ENCODE peak calls at places on chromosomes 3 and 15, in seven cellular contexts. J is A549, R is GM12878, Q is NB4, D is ovary, M is stomach, G is uterus. U is an unnamed sample.

GRCh38 chr15:72116680-72117447 is 1.1 kb downstream of the MYO9A start:
- DNase-seq in Q (peak; percentile 48), M (no peak), D (peak; percentile 47), J (peak; percentile 28), G (peak; percentile 46), R (no peak), U (peak; percentile 53)

GRCh38 chr15:95302809-95303208 is 1027.7 kb upstream of the NR2F2 start:
- DNase-seq in D (no peak), M (no peak), J (no peak), Q (no peak), G (no peak), R (no peak), U (no peak)

GRCh38 chr3:11477286-11477935 is 166.3 kb downstream of the VGLL4 start:
- DNase-seq in M (no peak), R (no peak), G (peak; percentile 56), Q (no peak), D (peak; percentile 45), J (no peak), U (no peak)

GRCh38 chr3:11719406-11720219 is 75.9 kb upstream of the VGLL4 start:
- DNase-seq in J (peak; percentile 89), Q (peak; percentile 47), D (peak; percentile 70), M (peak; percentile 95), G (peak; percentile 65), R (no peak), U (peak; percentile 96)

GRCh38 chr3:111796566-111796965 is 62.5 kb upstream of the PHLDB2 start:
- DNase-seq in M (no peak), Q (no peak), R (no peak), D (no peak), J (no peak), G (no peak), U (no peak)

GRCh38 chr3:127417709-127418559 is 130.1 kb upstream of the PRR20G start:
- DNase-seq in Q (no peak), R (no peak), M (no peak), D (no peak), G (no peak), J (no peak), U (peak; percentile 46)

GRCh38 chr15:69881760-69882159 is 216.0 kb downstream of the TLE3 start:
- DNase-seq in R (peak; percentile 27), M (no peak), G (no peak), J (no peak), Q (peak; percentile 18), D (no peak), U (no peak)

GRCh38 chr3:45939341-45939771 is 3.9 kb upstream of the CXCR6 start:
- DNase-seq in J (no peak), M (no peak), Q (peak; percentile 22), D (no peak), R (no peak), G (no peak), U (no peak)

GRCh38 chr3:2036096-2036495 is 62.6 kb upstream of the CNTN4 start:
- DNase-seq in D (no peak), M (no peak), R (no peak), G (no peak), J (no peak), Q (peak; percentile 1), U (no peak)

GRCh38 chr3:84008623-84009022 is 950.2 kb upstream of the CADM2 start:
- DNase-seq in R (no peak), M (no peak), D (no peak), J (no peak), G (no peak), Q (no peak), U (no peak)

GRCh38 chr3:137767146-137768020 is 3.3 kb downstream of the SOX14 start:
- DNase-seq in M (no peak), J (no peak), Q (no peak), G (no peak), R (no peak), D (no peak), U (no peak)

GRCh38 chr3:52458770-52459540 is 3.6 kb downstream of the NISCH start:
- DNase-seq in G (no peak), M (no peak), R (peak; percentile 27), J (no peak), Q (no peak), D (no peak), U (no peak)

GRCh38 chr3:32778389-32778788 is 39.4 kb upstream of the TRIM71 start:
- DNase-seq in G (no peak), D (no peak), Q (peak; percentile 57), M (no peak), R (no peak), J (no peak), U (no peak)

GRCh38 chr3:4466783-4467521 is at the start of gene SUMF1:
- DNase-seq in D (peak; percentile 76), R (no peak), G (peak; percentile 73), M (peak; percentile 83), Q (peak; percentile 85), J (peak; percentile 90), U (peak; percentile 73)
- TF ChIP-seq POLR2A in D (peak; percentile 23), R (peak; percentile 98), G (peak; percentile 13), M (no peak), Q (peak; percentile 73), J (peak; percentile 88), U (no peak)

DNA sequence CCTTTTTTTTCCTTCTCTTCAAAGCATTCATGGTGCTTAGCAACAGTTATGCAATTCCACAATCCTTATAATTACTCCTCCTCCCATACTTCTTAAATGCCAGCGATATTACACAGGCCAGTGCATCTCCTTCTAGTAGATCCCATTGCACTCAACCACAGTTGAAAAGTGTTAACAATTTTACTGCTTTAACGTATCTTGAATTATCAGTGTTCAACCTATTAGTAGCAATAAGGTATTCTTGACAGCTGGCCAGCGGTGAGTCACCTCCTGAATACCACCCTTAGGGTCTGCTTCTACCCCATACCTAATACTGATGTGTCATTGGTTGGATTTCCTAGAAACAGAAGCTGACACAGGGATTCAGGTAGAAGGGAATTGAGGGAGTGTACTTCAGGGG is 24.0 kb upstream of the TEX9 start:
- DNase-seq in G (no peak), D (no peak), Q (no peak), M (no peak), R (no peak), J (no peak), U (no peak)
- TF ChIP-seq POLR2A in G (no peak), D (no peak), Q (no peak), M (no peak), R (no peak), J (no peak), U (no peak)

DNA sequence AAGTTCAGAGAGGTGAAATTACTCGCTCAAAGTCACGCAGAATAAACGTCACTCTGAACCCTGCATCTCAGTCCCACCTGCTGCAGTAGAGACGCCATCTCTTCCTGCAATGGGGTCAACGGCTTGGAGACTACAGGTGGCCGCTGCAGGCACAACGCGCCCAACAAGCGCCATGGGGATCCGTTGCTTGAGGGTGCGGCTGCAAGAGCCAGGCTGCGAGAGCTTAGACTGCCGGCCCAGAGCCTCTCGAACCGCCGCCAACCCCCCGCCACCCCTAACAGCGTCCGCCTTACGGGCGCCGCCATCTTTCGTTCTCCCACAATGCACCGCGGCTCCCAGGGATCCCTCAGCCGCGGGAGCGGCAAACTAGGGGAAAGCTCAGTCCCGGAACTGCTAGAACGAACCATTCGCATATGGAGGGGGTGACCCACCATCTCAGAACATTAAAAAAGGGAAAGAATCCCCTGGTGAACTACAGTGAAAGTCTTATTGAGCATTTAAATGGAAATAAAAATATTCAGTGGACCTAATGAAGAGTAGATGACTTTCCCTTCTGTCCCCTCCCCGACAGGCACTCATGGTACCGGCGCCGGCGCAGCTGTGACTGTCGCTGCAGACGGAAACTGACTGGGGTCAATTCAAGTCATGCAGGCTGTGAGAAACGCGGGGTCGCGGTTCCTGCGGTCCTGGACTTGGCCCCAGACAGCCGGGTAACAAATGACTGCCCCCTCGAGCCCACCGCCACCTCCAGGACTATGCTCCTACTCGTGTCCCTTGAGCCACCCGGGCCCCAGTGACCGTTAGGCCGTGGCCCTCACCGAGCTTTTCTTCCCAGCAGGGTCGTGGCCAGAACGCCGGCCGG is at the start of the genes MRPL46 and MRPS11:
- DNase-seq in Q (peak; percentile 90), R (peak; percentile 80), G (peak; percentile 83), J (peak; percentile 91), M (peak; percentile 89), D (peak; percentile 87), U (peak; percentile 98)
- TF ChIP-seq POLR2A in Q (peak; percentile 70), R (peak; percentile 90), G (peak; percentile 17), J (peak; percentile 69), M (no peak), D (peak; percentile 20), U (no peak)

GRCh38 chr3:143302638-143303171 is 183.1 kb downstream of the CHST2 start:
- DNase-seq in J (no peak), D (peak; percentile 21), R (no peak), M (no peak), Q (no peak), G (peak; percentile 41), U (peak; percentile 28)
- TF ChIP-seq POLR2A in J (no peak), D (no peak), R (no peak), M (no peak), Q (no peak), G (no peak), U (no peak)

DNA sequence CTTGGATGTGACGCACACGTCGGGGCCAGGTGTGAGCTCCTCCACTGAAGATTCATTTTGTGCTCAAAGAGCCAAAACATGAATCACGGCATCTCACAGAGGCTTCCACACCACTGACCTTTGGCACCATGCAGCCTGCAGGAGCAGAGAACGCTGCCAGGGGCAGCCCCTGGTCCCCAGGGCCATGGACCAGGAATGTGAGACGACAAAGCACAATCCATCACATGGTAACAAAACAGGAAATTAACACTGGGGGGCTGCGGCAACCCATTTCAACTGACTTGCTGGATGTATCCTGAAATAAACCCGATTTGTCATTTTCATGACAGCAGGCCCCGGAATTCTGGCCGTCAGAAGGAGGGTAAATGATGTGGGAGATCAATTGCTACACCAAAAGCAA is 167.5 kb upstream of the IGF1R start:
- DNase-seq in Q (no peak), R (no peak), D (no peak), M (no peak), G (no peak), J (no peak), U (no peak)
- TF ChIP-seq POLR2A in Q (no peak), R (no peak), D (no peak), M (no peak), G (no peak), J (no peak), U (no peak)

GRCh38 chr3:128485283-128486156 is 7.5 kb downstream of the GATA2 start:
- DNase-seq in R (no peak), J (no peak), D (no peak), M (no peak), G (no peak), Q (no peak), U (no peak)

GRCh38 chr3:128482857-128483656 is 9.9 kb downstream of the GATA2 start:
- DNase-seq in D (no peak), G (peak; percentile 90), R (no peak), M (no peak), J (no peak), Q (no peak), U (no peak)

GRCh38 chr3:128482175-128482856 is 10.7 kb downstream of the GATA2 start:
- DNase-seq in M (no peak), R (no peak), J (no peak), Q (no peak), G (peak; percentile 57), D (no peak), U (no peak)

GRCh38 chr3:128484404-128485282 is 8.4 kb downstream of the GATA2 start:
- DNase-seq in D (no peak), M (no peak), G (no peak), J (no peak), R (no peak), Q (no peak), U (no peak)

GRCh38 chr3:128483657-128484403 is 9.2 kb downstream of the GATA2 start:
- DNase-seq in D (no peak), J (no peak), R (no peak), M (no peak), G (peak; percentile 37), Q (no peak), U (no peak)
- TF ChIP-seq POLR2A in D (no peak), J (no peak), R (no peak), M (no peak), G (no peak), Q (no peak), U (no peak)